ENCODE peak calls at places on chromosome 21, in six cellular contexts. V is GM04504, J is H54, K is NCI-H446, L is AG10803, N is fibroblast of the conjunctiva. Z is an unnamed sample.

GRCh38 chr21:29245104-29245643 is 53.5 kb upstream of the BACH1 start:
- DNase-seq in K (no peak), L (no peak), N (no peak), J (no peak), V (no peak), Z (no peak)

GRCh38 chr21:41650526-41651145 is 116.2 kb downstream of the RIPK4 start:
- DNase-seq in V (no peak), L (no peak), N (no peak), J (no peak), K (no peak), Z (no peak)

GRCh38 chr21:35138665-35139381 is 89.7 kb upstream of the RUNX1 start:
- DNase-seq in V (no peak), K (no peak), N (no peak), J (peak), L (peak), Z (peak)

GRCh38 chr21:31887596-31887920 is 14.7 kb downstream of the HUNK start:
- DNase-seq in N (no peak), K (no peak), J (no peak), L (no peak), V (no peak), Z (no peak)

GRCh38 chr21:35416866-35417453 is 367.9 kb upstream of the RUNX1 start:
- DNase-seq in J (no peak), L (no peak), V (no peak), N (no peak), K (no peak), Z (no peak)

GRCh38 chr21:25569711-25570110 is 37.6 kb downstream of the MRPL39 start:
- DNase-seq in L (no peak), J (no peak), N (no peak), V (no peak), K (no peak), Z (no peak)

GRCh38 chr21:16587141-16587570 is 857.4 kb downstream of the USP25 start:
- DNase-seq in N (peak), L (peak), K (peak), V (no peak), J (peak), Z (peak)

GRCh38 chr21:36134820-36135390 is at the start of gene CBR3:
- DNase-seq in J (peak), L (peak), V (no peak), N (no peak), K (no peak), Z (peak)

GRCh38 chr21:25911730-25912401 is 177.1 kb downstream of the GABPA start:
- DNase-seq in V (no peak), K (no peak), J (no peak), L (no peak), N (no peak), Z (peak)

GRCh38 chr21:14120091-14120734 is 90.5 kb downstream of the LIPI start:
- DNase-seq in V (peak), N (no peak), J (peak), L (peak), K (no peak), Z (no peak)

GRCh38 chr21:33434770-33435360 is 31.7 kb downstream of the IFNGR2 start:
- DNase-seq in J (peak), L (peak), K (no peak), N (peak), V (peak), Z (peak)

GRCh38 chr21:24658016-24658415 is 949.3 kb downstream of the MRPL39 start:
- DNase-seq in K (peak), V (no peak), J (no peak), L (no peak), N (no peak), Z (no peak)

GRCh38 chr21:42849759-42850412 is 29.5 kb downstream of the WDR4 start:
- DNase-seq in V (no peak), N (no peak), J (no peak), K (no peak), L (no peak), Z (no peak)

GRCh38 chr21:17491716-17492414 is 21.0 kb upstream of the CXADR start:
- DNase-seq in V (peak), N (peak), K (no peak), J (peak), L (peak), Z (peak)

GRCh38 chr21:18253809-18254208 is 9.2 kb downstream of the CHODL start:
- DNase-seq in N (no peak), K (no peak), V (no peak), L (no peak), J (no peak), Z (no peak)

GRCh38 chr21:45613396-45613795 is 30.1 kb upstream of the PCBP3 start:
- DNase-seq in N (no peak), J (no peak), L (no peak), K (no peak), V (no peak), Z (no peak)

GRCh38 chr21:41774467-41775151 is 7.8 kb upstream of the RIPK4 start:
- DNase-seq in K (no peak), L (no peak), J (no peak), V (no peak), N (no peak), Z (no peak)

GRCh38 chr21:38917045-38917774 is 111.5 kb downstream of the ETS2 start:
- DNase-seq in V (no peak), K (no peak), J (no peak), L (no peak), N (no peak), Z (no peak)

GRCh38 chr21:42337830-42338729 is 12.7 kb downstream of the TFF2 start:
- DNase-seq in V (peak), K (peak), N (peak), L (peak), J (peak), Z (peak)

GRCh38 chr21:38954450-38955059 is 148.8 kb downstream of the ETS2 start:
- DNase-seq in K (no peak), N (no peak), J (no peak), L (no peak), V (no peak), Z (no peak)

GRCh38 chr21:44695176-44695575 is 1.8 kb upstream of the KRTAP10-12 start:
- DNase-seq in V (no peak), J (no peak), K (no peak), L (no peak), N (no peak), Z (no peak)